ENCODE peak calls at places on chromosomes 1 and 21, in nine cellular contexts. N is A549, D is cardiac muscle cell, A is ovary, Y is hepatocyte, V is heart left ventricle, U is GM13977, K is ascending aorta, G is endothelial cell. L is an unnamed sample.
A peak's percentile ranks its signal among the peaks of the same experiment; 100 is the strongest.

GRCh38 chr1:8815582-8816285 is 1.7 kb downstream of the RERE start:
- DNase-seq in N (no peak), D (peak; percentile 41), A (no peak), Y (peak; percentile 48), V (no peak), U (no peak), K (no peak), G (peak; percentile 17), L (no peak)

GRCh38 chr1:175536369-175536768 is 207.0 kb downstream of the TNR start:
- DNase-seq in N (no peak), D (no peak), A (no peak), Y (peak; percentile 18), V (no peak), U (no peak), K (no peak), G (no peak), L (no peak)

GRCh38 chr1:18951818-18952391 is 4.6 kb downstream of the IFFO2 start:
- DNase-seq in N (no peak), D (no peak), A (no peak), Y (no peak), V (no peak), U (peak; percentile 85), K (no peak), G (no peak), L (no peak)

GRCh38 chr21:34886554-34887385 is 162.3 kb downstream of the RUNX1 start:
- DNase-seq in N (no peak), D (peak; percentile 43), A (peak; percentile 34), Y (peak; percentile 45), V (peak; percentile 21), U (peak; percentile 40), K (no peak), G (peak; percentile 32), L (no peak)

GRCh38 chr1:98405581-98406059 is 255.9 kb upstream of the SNX7 start:
- DNase-seq in N (peak; percentile 24), D (no peak), A (no peak), Y (no peak), V (no peak), U (no peak), K (no peak), G (no peak), L (no peak)

GRCh38 chr1:63728611-63729226 is 45.1 kb upstream of the ROR1 start:
- DNase-seq in N (no peak), D (no peak), A (no peak), Y (no peak), V (no peak), U (no peak), K (no peak), G (no peak), L (no peak)

GRCh38 chr1:197632651-197633050 is 142.6 kb downstream of the DENND1B start:
- DNase-seq in N (no peak), D (no peak), A (no peak), Y (no peak), V (no peak), U (no peak), K (no peak), G (no peak), L (no peak)

GRCh38 chr1:50368179-50369007 is 54.9 kb downstream of the DMRTA2 start:
- DNase-seq in N (peak; percentile 15), D (peak; percentile 63), A (peak; percentile 32), Y (peak; percentile 63), V (no peak), U (peak; percentile 61), K (no peak), G (peak; percentile 67), L (peak; percentile 32)

GRCh38 chr1:165949335-165950130 is 122.1 kb downstream of the UCK2 start:
- DNase-seq in N (no peak), D (peak; percentile 75), A (no peak), Y (peak; percentile 44), V (no peak), U (no peak), K (no peak), G (peak; percentile 68), L (no peak)

GRCh38 chr1:58785424-58786058 is 1.7 kb upstream of the JUN start:
- DNase-seq in N (no peak), D (peak; percentile 70), A (no peak), Y (peak; percentile 83), V (peak; percentile 39), U (no peak), K (peak; percentile 77), G (no peak), L (no peak)

GRCh38 chr1:62391369-62391971 is 45.4 kb upstream of the USP1 start:
- DNase-seq in N (no peak), D (peak; percentile 58), A (no peak), Y (peak; percentile 41), V (no peak), U (peak; percentile 36), K (no peak), G (peak; percentile 58), L (no peak)

GRCh38 chr1:50739125-50739524 is 220.9 kb downstream of the FAF1 start:
- DNase-seq in N (no peak), D (no peak), A (no peak), Y (no peak), V (no peak), U (no peak), K (no peak), G (no peak), L (no peak)

DNA sequence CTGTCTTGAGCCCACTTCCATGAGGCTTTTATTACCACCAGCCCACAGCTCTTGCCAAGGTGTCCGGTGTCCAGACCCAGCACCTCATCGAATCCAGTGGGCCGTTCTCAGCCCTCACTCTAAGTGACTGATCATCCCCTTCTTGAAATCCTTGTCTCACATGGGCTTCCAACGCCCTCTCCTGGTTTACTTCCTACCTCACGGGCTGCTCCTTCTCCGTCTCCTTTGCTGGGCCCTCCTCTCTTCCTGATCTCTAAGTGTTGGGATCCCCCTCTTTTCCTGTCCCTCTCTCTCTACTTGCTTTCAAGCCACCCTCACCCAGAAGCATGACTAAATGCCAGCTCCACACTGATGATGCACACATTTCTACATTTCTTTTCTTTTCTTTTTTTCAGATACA is 9.0 kb upstream of the RHBG start:
- DNase-seq in N (peak; percentile 56), D (peak; percentile 37), A (no peak), Y (no peak), V (no peak), U (no peak), K (no peak), G (peak; percentile 34), L (no peak)
- TF ChIP-seq CTCF in N (no peak), D (peak; percentile 47), A (no peak), Y (peak; percentile 17), V (no peak), U (no peak), K (no peak), G (no peak), L (peak; percentile 65)

DNA sequence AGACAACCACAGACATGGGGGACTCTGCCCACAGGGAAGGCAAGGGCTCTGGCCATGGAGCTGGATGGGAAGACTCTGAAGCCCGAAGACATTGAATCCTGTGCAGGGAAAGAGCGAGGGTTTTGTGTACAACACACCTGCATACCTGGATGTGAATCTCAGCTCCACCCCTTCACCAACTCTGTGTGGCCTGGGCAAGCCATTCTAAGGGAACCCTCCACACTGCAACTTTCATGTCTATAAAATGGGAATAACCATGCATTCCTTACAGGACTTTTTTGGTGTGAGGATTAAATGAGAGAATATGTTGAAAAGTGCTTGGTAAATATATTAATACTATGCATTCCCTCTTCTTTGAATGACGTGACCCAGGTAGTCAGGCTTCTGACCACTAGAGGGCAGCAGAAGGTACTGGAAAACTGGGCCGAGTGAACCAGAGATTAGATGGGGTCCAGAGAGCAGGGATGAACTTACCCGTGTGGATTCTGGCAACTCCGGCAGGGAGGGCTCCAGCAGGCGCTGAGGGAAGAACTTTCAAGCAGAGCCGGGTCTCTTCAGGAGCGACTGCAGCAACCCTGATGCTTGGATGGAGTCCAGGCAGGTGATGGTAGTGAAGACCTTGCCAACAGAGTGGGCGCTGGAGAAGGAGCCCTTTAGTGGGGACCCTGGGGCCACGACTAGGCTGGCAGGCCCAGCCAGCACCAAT is 908 bp upstream of the ELF3 start:
- DNase-seq in N (peak; percentile 92), D (peak; percentile 89), A (peak; percentile 82), Y (peak; percentile 92), V (peak; percentile 71), U (peak; percentile 82), K (peak; percentile 91), G (peak; percentile 74), L (peak; percentile 98)
- TF ChIP-seq CTCF in N (peak; percentile 95), D (peak; percentile 89), A (peak; percentile 81), Y (peak; percentile 97), V (peak; percentile 87), U (peak; percentile 84), K (peak; percentile 78), G (peak; percentile 87), L (peak; percentile 97)

DNA sequence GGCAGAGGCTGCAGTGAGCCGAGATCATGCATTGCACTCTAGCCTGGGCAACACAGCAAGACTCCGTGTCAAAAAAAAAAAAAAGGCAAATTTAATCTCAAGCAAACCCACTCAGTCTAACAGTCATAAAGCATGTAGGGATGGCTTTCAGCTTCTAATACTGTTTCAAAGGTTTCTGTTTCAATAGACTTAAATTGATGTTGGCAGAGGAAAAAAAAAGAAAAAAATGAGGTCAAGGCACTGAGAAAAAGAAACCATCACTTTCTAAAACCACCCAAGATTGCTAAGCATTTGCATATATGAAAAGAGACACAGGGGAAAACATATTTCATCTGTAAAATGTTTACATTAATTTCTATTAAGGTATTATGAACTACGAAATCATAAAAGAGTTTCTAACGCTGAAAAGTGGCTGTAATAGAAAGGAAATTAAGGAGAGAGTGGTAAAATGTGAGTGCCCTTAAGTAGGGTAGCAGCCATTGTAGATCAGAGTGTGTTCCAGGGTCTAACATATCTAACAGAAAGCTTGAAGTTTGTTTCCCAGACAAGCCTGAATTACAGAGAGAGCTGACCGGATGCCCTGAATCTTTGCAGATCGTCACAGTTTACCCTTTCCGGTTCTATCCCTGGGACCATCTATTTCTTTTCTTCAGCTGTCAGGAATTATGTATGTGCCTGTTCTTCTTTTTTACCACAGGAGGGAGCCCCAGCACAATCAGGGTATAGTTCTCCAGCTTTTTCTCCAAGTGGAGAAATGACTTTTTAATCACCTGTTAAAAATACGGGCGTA is 70.0 kb downstream of the PLD5 start:
- DNase-seq in N (peak; percentile 54), D (peak; percentile 62), A (no peak), Y (peak; percentile 59), V (no peak), U (peak; percentile 28), K (no peak), G (peak; percentile 16), L (peak; percentile 23)
- TF ChIP-seq CTCF in N (peak; percentile 86), D (peak; percentile 61), A (no peak), Y (peak; percentile 79), V (peak; percentile 41), U (peak; percentile 63), K (peak; percentile 31), G (peak; percentile 66), L (peak; percentile 85)

DNA sequence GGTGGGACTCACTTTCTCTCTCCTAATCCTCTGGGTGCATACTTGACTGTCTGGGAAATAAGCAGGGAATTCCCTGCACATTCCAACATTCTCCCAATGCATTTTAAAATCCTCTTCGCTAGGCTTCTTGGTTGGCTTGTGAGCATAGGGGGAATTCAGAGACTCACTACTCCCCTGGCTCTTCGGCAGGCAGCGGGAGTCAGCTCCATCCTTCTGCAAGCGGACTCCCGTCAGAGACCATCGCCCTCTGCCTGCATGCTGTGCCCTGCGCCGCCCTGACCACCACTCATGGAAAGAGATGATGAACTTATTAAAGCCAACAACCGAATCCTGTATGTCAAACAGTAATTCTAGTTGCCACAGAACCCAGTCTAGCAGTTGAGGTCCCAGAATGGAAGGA is 118.9 kb upstream of the ADAR start:
- DNase-seq in N (no peak), D (no peak), A (no peak), Y (no peak), V (no peak), U (no peak), K (no peak), G (no peak), L (no peak)
- TF ChIP-seq CTCF in N (no peak), D (no peak), A (no peak), Y (no peak), V (no peak), U (no peak), K (no peak), G (no peak), L (no peak)

L was measured in D721Med.